ENCODE peak calls at places on chromosomes 5 and 9, in four cellular contexts. C is CD8-positive, alpha-beta T cell; K is pancreas; G is fibroblast of lung. U is an unnamed sample. For H3K4me1, the result is how much of the 10 kb centered on the place peaks cover.

GRCh38 chr5:115894342-115894741 is 52.6 kb downstream of the AP3S1 start:
- DNase-seq in C (no peak), K (no peak), G (no peak), U (no peak)

GRCh38 chr9:129910628-129911567 is 75.6 kb downstream of the USP20 start:
- DNase-seq in C (no peak), K (no peak), G (peak), U (no peak)

GRCh38 chr9:86734762-86735161 is 212.5 kb downstream of the GAS1 start:
- DNase-seq in C (no peak), K (no peak), G (peak), U (no peak)

GRCh38 chr9:86511614-86512360 is 157.6 kb upstream of the TUT7 start:
- DNase-seq in C (no peak), K (no peak), G (no peak), U (no peak)

GRCh38 chr5:14086261-14086660 is 56.9 kb upstream of the TRIO start:
- DNase-seq in C (no peak), K (no peak), G (peak), U (no peak)

GRCh38 chr9:79641055-79641454 is 69.3 kb downstream of the TLE4 start:
- DNase-seq in C (no peak), K (no peak), G (no peak), U (no peak)

GRCh38 chr9:128254855-128255759 is 20.7 kb downstream of the GOLGA2 start:
- DNase-seq in C (peak), K (peak), G (peak), U (peak)

GRCh38 chr5:50580506-50580905 is 85.9 kb upstream of the PARP8 start:
- DNase-seq in C (no peak), K (no peak), G (no peak), U (no peak)

GRCh38 chr9:137812356-137813023 is 65.1 kb upstream of the CACNA1B start:
- DNase-seq in C (no peak), K (no peak), G (no peak), U (no peak)

GRCh38 chr5:26192496-26192895 is 845.9 kb downstream of the CDH9 start:
- DNase-seq in C (no peak), K (no peak), G (no peak), U (no peak)

GRCh38 chr9:121645853-121646807 is 5.3 kb upstream of the DAB2IP start:
- DNase-seq in C (no peak), K (no peak), G (no peak), U (no peak)

GRCh38 chr9:75197521-75197920 is 109.2 kb downstream of the OSTF1 start:
- DNase-seq in C (no peak), K (no peak), G (no peak), U (no peak)

GRCh38 chr9:94140418-94140780 is 56.1 kb downstream of the PTPDC1 start:
- DNase-seq in C (no peak), K (no peak), G (no peak), U (no peak)

GRCh38 chr5:148815578-148815977 is 10.8 kb upstream of the ADRB2 start:
- DNase-seq in C (no peak), K (no peak), G (no peak), U (no peak)

GRCh38 chr9:128055222-128056040 is 11.7 kb downstream of the NAIF1 start:
- DNase-seq in C (no peak), K (peak), G (peak), U (no peak)

GRCh38 chr9:19787672-19788071 is 1.2 kb downstream of the SLC24A2 start:
- DNase-seq in C (no peak), K (no peak), G (no peak), U (no peak)

GRCh38 chr5:38559427-38559826 is 3.0 kb upstream of the LIFR start:
- DNase-seq in C (no peak), K (no peak), G (peak), U (no peak)

GRCh38 chr5:141574122-141574510 is 44.7 kb downstream of the DIAPH1 start:
- DNase-seq in C (no peak), K (no peak), G (no peak), U (no peak)

GRCh38 chr5:168464214-168464613 is 22.1 kb upstream of the RARS1 start:
- DNase-seq in C (no peak), K (no peak), G (no peak), U (no peak)

GRCh38 chr9:93633492-93634221 is 57.3 kb downstream of the PHF2 start:
- DNase-seq in C (no peak), K (no peak), G (no peak), U (no peak)

GRCh38 chr5:179237770-179238627 is 107.3 kb downstream of the ADAMTS2 start:
- DNase-seq in C (no peak), K (no peak), G (no peak), U (no peak)

GRCh38 chr5:38598994-38599611 is 42.7 kb upstream of the LIFR start:
- DNase-seq in C (no peak), K (no peak), G (peak), U (no peak)

GRCh38 chr5:137760294-137761019 is 6.3 kb upstream of the HNRNPA0 start:
- DNase-seq in C (no peak), K (no peak), G (no peak), U (no peak)

GRCh38 chr5:157560560-157560959 is 15.0 kb downstream of the ADAM19 start:
- DNase-seq in C (no peak), K (no peak), G (no peak), U (no peak)

GRCh38 chr9:114719290-114719689 is 37.3 kb upstream of the TEX48 start:
- DNase-seq in C (no peak), K (no peak), G (no peak), U (no peak)

GRCh38 chr9:2012347-2012746 is 2.8 kb upstream of the SMARCA2 start:
- DNase-seq in C (no peak), K (no peak), G (no peak), U (no peak)

GRCh38 chr9:84860423-84861115 is 191.0 kb downstream of the NTRK2 start:
- DNase-seq in C (no peak), K (no peak), G (no peak), U (no peak)

GRCh38 chr5:123089572-123089970 is 530 bp downstream of the PRDM6 start:
- DNase-seq in C (no peak), K (no peak), G (peak), U (no peak)

GRCh38 chr9:36995927-36996471 is 38.1 kb downstream of the PAX5 start:
- DNase-seq in C (peak), K (peak), G (peak), U (no peak)

GRCh38 chr9:120636194-120636957 is 56.4 kb upstream of the CDK5RAP2 start:
- DNase-seq in C (no peak), K (peak), G (no peak), U (no peak)

GRCh38 chr9:91711755-91712591 is 238.1 kb downstream of the ROR2 start:
- DNase-seq in C (peak), K (no peak), G (no peak), U (no peak)

GRCh38 chr5:32403760-32404159 is 40.8 kb downstream of the ZFR start:
- DNase-seq in C (no peak), K (no peak), G (no peak), U (no peak)

DNA sequence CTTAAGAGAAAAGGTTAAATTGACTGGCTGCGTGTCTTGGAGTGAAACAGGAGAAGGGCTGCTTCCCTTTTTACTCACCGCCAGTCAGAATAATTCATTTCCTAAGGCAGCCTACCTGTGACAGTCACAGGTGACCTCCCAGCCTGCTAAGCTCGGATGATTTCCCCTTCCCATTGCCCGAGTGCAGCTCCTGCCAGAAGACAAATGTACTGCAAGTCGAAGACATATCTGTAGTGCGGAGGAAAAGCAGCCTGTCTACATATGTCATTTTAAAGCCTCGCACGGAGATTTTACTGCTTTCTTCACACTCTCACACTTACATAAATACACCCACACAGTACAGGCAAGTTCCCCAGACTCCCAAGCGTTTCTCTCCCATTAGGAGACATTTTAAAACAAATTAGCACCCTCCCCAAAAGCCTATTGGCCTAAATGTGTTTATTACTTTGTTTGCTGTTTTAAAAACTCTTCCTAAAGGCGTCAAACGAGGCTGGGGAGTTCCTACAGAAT is 665.7 kb upstream of the ZNF608 start:
- DNase-seq in C (no peak), K (no peak), G (peak), U (no peak)
- H3K4me3 ChIP-seq in C (no peak), K (no peak), G (peak), U (no peak)

GRCh38 chr5:74952406-74952805 is 86.2 kb upstream of the FAM169A start:
- DNase-seq in C (no peak), K (no peak), G (no peak), U (no peak)
- H3K4me1 ChIP-seq in C (under half), K (under half), G (under half), U (under half)

GRCh38 chr9:133735894-133736293 is 2.3 kb downstream of the SARDH start:
- DNase-seq in C (no peak), K (peak), G (no peak), U (no peak)

GRCh38 chr9:133733074-133733408 is 5.1 kb downstream of the SARDH start:
- DNase-seq in C (no peak), K (peak), G (no peak), U (no peak)

GRCh38 chr9:133735415-133735775 is 2.8 kb downstream of the SARDH start:
- DNase-seq in C (no peak), K (peak), G (no peak), U (no peak)

GRCh38 chr9:133733421-133734250 is 4.5 kb downstream of the SARDH start:
- DNase-seq in C (no peak), K (peak), G (no peak), U (no peak)

GRCh38 chr9:133734600-133735414 is 3.3 kb downstream of the SARDH start:
- DNase-seq in C (no peak), K (peak), G (no peak), U (no peak)
- H3K4me3 ChIP-seq in C (no peak), K (no peak), G (no peak), U (no peak)

GRCh38 chr5:79947486-79948023 is 43.5 kb downstream of the MTX3 start:
- DNase-seq in C (no peak), K (no peak), G (no peak), U (no peak)
- H3K4me1 ChIP-seq in C (under half), K (under half), G (under half), U (under half)

DNA sequence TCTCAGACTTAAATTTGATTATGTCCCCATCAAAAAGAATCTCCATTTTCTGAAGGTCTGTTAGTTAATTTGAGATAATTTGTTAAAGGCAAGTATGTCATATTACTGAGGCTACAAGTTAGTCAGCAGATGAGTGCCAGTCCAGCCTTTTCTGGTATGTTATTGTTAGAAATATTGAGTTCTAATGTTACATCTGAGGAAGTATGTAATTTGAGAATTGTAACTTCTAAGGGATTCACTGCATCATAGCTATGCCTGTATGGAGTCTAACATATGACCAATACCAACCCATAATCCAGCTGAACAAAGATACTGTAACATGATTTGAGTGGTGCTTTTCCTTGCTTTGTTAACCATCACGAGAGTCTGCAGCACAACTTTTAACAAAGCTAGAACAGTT is 13.9 kb downstream of the SLC23A1 start:
- DNase-seq in C (no peak), K (no peak), G (peak), U (no peak)
- H3K4me3 ChIP-seq in C (no peak), K (no peak), G (no peak), U (no peak)

GRCh38 chr5:139683295-139684271 is 35.4 kb downstream of the CXXC5 start:
- DNase-seq in C (no peak), K (no peak), G (no peak), U (no peak)
- H3K4me1 ChIP-seq in C (under half), K (under half), G (under half), U (under half)

GRCh38 chr5:68173007-68173406 is 42.5 kb upstream of the PIK3R1 start:
- DNase-seq in C (no peak), K (no peak), G (no peak), U (no peak)

GRCh38 chr5:68169898-68170297 is 45.7 kb upstream of the PIK3R1 start:
- DNase-seq in C (no peak), K (no peak), G (peak), U (no peak)

GRCh38 chr5:68167195-68167651 is 48.3 kb upstream of the PIK3R1 start:
- DNase-seq in C (no peak), K (no peak), G (no peak), U (no peak)

GRCh38 chr5:68172314-68172713 is 43.2 kb upstream of the PIK3R1 start:
- DNase-seq in C (no peak), K (no peak), G (no peak), U (no peak)

DNA sequence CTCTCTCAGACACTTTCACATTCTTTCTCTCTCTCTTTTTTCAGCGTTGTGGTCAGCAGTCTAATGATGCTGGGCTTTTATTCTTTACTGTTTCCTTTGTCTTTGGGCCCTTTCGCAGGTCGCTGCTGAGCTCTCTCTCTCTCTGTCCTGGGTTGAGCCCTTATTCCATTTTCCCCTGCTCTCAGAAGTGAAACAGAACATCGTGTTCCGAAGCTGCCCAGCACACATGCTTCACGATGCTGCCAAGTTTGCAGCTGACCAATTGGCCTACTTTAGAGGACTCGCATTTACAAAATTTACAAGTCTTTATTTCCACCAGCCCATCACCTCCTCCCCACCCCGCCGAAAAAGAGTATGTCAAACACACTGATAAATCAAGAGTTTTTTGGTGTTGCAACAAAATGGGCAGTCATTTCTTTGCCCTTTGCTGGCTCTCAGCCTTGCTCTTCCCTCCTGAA is 44.4 kb upstream of the PIK3R1 start:
- DNase-seq in C (no peak), K (no peak), G (peak), U (no peak)
- H3K4me3 ChIP-seq in C (no peak), K (no peak), G (no peak), U (no peak)

GRCh38 chr9:136520053-136520540 is 25.8 kb downstream of the NOTCH1 start:
- DNase-seq in C (no peak), K (no peak), G (no peak), U (no peak)

GRCh38 chr9:136519263-136520052 is 26.4 kb downstream of the NOTCH1 start:
- DNase-seq in C (no peak), K (no peak), G (no peak), U (no peak)

GRCh38 chr9:136518623-136519022 is 27.2 kb downstream of the NOTCH1 start:
- DNase-seq in C (no peak), K (no peak), G (no peak), U (no peak)

GRCh38 chr9:136522354-136523237 is 23.3 kb downstream of the NOTCH1 start:
- DNase-seq in C (no peak), K (no peak), G (no peak), U (no peak)

GRCh38 chr9:136521541-136521940 is 24.3 kb downstream of the NOTCH1 start:
- DNase-seq in C (no peak), K (no peak), G (no peak), U (no peak)
- H3K4me1 ChIP-seq in C (under half), K (under half), G (under half), U (under half)

GRCh38 chr5:1644810-1645571 is 121.2 kb upstream of the LPCAT1 start:
- DNase-seq in C (peak), K (peak), G (peak), U (peak)
- H3K4me3 ChIP-seq in C (no peak), K (no peak), G (peak), U (no peak)